ENCODE peak calls at places on chromosomes 3 and 15, in five cellular contexts. M is activated CD4-positive, alpha-beta T cell treated with anti-CD3 and anti-CD28 coated beads for 1 hour; N is A549; K is IMR-90; Q is NCI-H1436. X is an unnamed sample.
A peak's percentile ranks its signal among the peaks of the same experiment; 100 is the strongest.

GRCh38 chr3:56725175-56725574 is 42.1 kb upstream of the TASOR start:
- DNase-seq in N (no peak), K (no peak), Q (no peak), M (peak; percentile 30), X (peak; percentile 65)

GRCh38 chr15:75775296-75776074 is 62.8 kb upstream of the CSPG4 start:
- DNase-seq in N (no peak), K (no peak), M (no peak), Q (no peak), X (no peak)

GRCh38 chr3:15007681-15008141 is 57.4 kb downstream of the MRPS25 start:
- DNase-seq in K (peak; percentile 97), Q (no peak), N (no peak), M (no peak), X (no peak)

GRCh38 chr3:188280627-188281026 is 126.7 kb downstream of the LPP start:
- DNase-seq in M (no peak), N (no peak), K (peak; percentile 33), Q (no peak), X (no peak)

GRCh38 chr3:113205481-113205880 is 5.9 kb upstream of the BOC start:
- DNase-seq in M (no peak), Q (no peak), K (no peak), N (no peak), X (no peak)

GRCh38 chr3:129345281-129345680 is 66.6 kb downstream of the HMCES start:
- DNase-seq in K (no peak), N (no peak), Q (no peak), M (no peak), X (no peak)

GRCh38 chr3:129937717-129938116 is 36.8 kb upstream of the TRH start:
- DNase-seq in N (no peak), Q (no peak), M (no peak), K (no peak), X (no peak)

GRCh38 chr3:4723921-4724698 is 231.0 kb downstream of the ITPR1 start:
- DNase-seq in K (no peak), Q (no peak), N (no peak), M (no peak), X (no peak)

GRCh38 chr3:69364354-69364753 is 21.5 kb downstream of the FRMD4B start:
- DNase-seq in N (no peak), K (no peak), M (no peak), Q (no peak), X (no peak)

GRCh38 chr3:127748754-127749327 is 73.5 kb downstream of the MGLL start:
- DNase-seq in Q (no peak), M (no peak), K (no peak), N (no peak), X (no peak)

X was measured in stimulated activated naive CD8-positive, alpha-beta T cell treated with anti-CD3 and anti-CD28 coated beads, Interleukin-15, Interleukin-2, amounts not matched to agents 100 U/mL and 50 U/mL, for 24 hours.